ENCODE peak calls at places on chromosomes 5 and 9, in seven cellular contexts. E is lower leg skin, Q is brain microvascular endothelial cell, D is vagina, U is HFFc6, R is A549, J is body of pancreas. L is an unnamed sample.

GRCh38 chr9:68690088-68690487 is 15.0 kb upstream of the PIP5K1B start:
- DNase-seq in E (no peak), Q (no peak), D (no peak), U (no peak), R (no peak), J (peak), L (no peak)

GRCh38 chr9:127754761-127755557 is 19.9 kb upstream of the TOR2A start:
- DNase-seq in E (no peak), Q (no peak), D (no peak), U (no peak), R (no peak), J (no peak), L (peak)

GRCh38 chr9:16369427-16369826 is 501.0 kb downstream of the BNC2 start:
- DNase-seq in E (no peak), Q (no peak), D (peak), U (no peak), R (no peak), J (no peak), L (no peak)

GRCh38 chr5:7754997-7755596 is 95.8 kb downstream of the CFAP90 start:
- DNase-seq in E (no peak), Q (peak), D (no peak), U (peak), R (peak), J (peak), L (peak)

GRCh38 chr9:118782790-118783463 is 586.3 kb downstream of the BRINP1 start:
- DNase-seq in E (no peak), Q (no peak), D (no peak), U (no peak), R (no peak), J (no peak), L (no peak)

GRCh38 chr5:67511911-67512310 is 315.3 kb upstream of the CD180 start:
- DNase-seq in E (no peak), Q (no peak), D (no peak), U (no peak), R (no peak), J (no peak), L (no peak)

GRCh38 chr5:2499917-2500316 is 251.6 kb downstream of the IRX2 start:
- DNase-seq in E (no peak), Q (no peak), D (no peak), U (no peak), R (no peak), J (no peak), L (no peak)

GRCh38 chr9:12847591-12847990 is 72.8 kb downstream of the LURAP1L start:
- DNase-seq in E (no peak), Q (no peak), D (no peak), U (no peak), R (peak), J (no peak), L (no peak)

GRCh38 chr9:13941686-13942085 is 372.3 kb downstream of the NFIB start:
- DNase-seq in E (no peak), Q (peak), D (no peak), U (peak), R (no peak), J (no peak), L (no peak)

GRCh38 chr9:72383978-72384709 is 19.1 kb upstream of the ZFAND5 start:
- DNase-seq in E (no peak), Q (peak), D (no peak), U (peak), R (peak), J (no peak), L (no peak)

GRCh38 chr5:35248843-35249780 is 18.8 kb upstream of the PRLR start:
- DNase-seq in E (no peak), Q (no peak), D (no peak), U (no peak), R (no peak), J (no peak), L (no peak)

GRCh38 chr5:643811-644271 is 31.7 kb downstream of the CEP72 start:
- DNase-seq in E (no peak), Q (no peak), D (no peak), U (no peak), R (no peak), J (no peak), L (no peak)

GRCh38 chr9:117232991-117233390 is 181.9 kb downstream of the ASTN2 start:
- DNase-seq in E (no peak), Q (no peak), D (no peak), U (no peak), R (no peak), J (no peak), L (no peak)

DNA sequence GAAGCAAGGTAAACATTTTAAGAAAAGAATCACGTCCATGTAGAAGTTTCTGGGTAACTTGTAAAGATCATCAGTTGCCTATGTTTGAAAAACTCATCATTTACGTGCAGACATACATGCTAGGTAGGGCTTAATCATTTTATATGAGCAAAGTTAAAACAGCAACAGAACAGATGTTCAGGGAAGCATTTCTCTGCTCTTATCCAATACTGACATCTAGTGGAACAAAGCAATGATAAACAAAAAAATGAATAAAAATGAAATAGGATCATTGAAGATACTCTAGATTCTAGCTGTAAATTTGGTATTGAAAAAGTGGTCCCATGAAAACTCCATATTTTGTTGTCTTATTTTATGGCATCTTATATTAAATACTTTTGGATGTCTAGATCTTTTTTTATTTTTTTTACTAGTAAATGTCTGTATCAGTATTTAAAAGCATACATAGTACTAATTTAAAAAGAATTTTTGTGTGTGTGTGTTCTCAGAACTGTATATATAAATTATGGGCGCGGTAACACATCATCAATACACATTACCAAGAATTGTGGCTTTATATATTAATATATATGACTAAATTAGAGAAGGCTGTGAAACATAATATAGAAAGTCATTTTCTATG is 1050.2 kb downstream of the CDH12 start:
- DNase-seq in E (no peak), Q (no peak), D (no peak), U (peak), R (peak), J (no peak), L (no peak)
- TF ChIP-seq CTCF in E (no peak), Q (peak), D (peak), U (peak), R (peak), J (peak), L (peak)

GRCh38 chr9:137034709-137035506 is 3.0 kb upstream of the FUT7 start:
- DNase-seq in E (peak), Q (peak), D (no peak), U (peak), R (peak), J (peak), L (peak)

GRCh38 chr9:137037035-137037434 is 5.1 kb upstream of the FUT7 start:
- DNase-seq in E (no peak), Q (no peak), D (no peak), U (no peak), R (no peak), J (no peak), L (no peak)

GRCh38 chr9:137035937-137036336 is 4.0 kb upstream of the FUT7 start:
- DNase-seq in E (no peak), Q (no peak), D (no peak), U (no peak), R (no peak), J (no peak), L (no peak)

GRCh38 chr9:137034039-137034708 is 2.3 kb upstream of the FUT7 start:
- DNase-seq in E (no peak), Q (no peak), D (no peak), U (no peak), R (no peak), J (no peak), L (no peak)

DNA sequence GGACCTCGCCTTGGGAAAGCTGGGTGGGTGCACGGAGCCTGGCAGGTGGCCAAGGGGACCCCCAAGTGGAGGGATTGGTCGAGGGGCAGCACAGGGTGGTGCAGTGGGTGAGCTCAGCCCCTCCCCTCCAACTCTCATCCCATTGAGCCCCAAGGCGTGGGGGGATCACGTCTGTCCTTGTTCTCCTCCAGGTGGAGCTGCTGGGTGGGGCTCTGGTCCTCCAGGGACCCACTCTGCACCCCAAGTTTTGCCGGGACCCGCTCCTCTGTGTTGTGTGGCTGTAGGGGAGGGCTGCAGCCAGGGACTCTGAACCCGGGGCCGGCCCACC is 3.6 kb upstream of the FUT7 start:
- DNase-seq in E (no peak), Q (no peak), D (no peak), U (no peak), R (no peak), J (no peak), L (no peak)
- TF ChIP-seq CTCF in E (no peak), Q (no peak), D (no peak), U (peak), R (peak), J (no peak), L (no peak)

GRCh38 chr5:102974177-102974576 is 145.8 kb downstream of the GIN1 start:
- DNase-seq in E (no peak), Q (no peak), D (no peak), U (no peak), R (no peak), J (no peak), L (no peak)
- TF ChIP-seq CTCF in E (no peak), Q (no peak), D (no peak), U (no peak), R (no peak), J (no peak), L (no peak)

DNA sequence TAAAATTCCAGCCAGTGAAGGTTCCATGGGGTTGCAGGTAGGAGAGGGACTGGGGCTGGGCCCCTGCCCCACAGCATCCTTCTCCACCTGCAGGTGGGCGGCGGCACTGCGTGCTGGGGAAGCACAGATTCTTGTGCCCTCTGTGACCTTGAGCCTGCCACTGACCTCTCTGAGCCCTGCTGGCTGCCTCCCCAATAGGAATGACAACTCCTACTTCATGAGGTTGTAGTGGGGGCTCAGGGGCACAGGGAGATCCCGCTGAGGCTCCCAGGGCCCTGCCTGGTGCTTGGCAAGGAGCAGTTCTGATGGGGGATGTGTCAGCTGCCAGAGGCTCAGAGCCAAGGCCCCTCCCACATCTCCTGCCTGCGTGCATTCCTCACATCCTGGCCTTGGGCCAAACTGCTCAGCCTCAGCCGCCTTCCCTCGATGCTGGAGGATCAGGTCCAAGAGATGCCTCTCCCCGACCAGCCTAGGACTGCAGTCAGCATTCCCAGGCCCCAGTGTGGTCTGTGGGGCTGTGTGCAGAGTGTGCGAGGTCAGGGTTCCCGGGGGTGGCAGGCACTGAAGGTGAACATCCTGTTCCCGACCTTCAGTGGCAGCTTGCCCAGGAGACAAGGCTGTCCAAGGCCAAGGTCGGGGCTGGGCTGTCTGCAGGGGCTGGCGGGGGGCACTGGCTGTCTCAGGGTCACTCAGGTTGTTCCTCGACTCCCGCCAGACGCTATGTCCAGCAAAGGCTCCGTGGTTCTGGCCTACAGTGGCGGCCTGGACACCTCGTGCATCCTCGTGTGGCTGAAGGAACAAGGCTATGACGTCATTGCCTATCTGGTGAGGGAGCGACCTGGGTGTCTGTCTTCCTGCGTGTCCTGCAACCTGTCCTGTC is 7.0 kb downstream of the ASS1 start:
- DNase-seq in E (peak), Q (peak), D (no peak), U (peak), R (peak), J (peak), L (no peak)
- TF ChIP-seq CTCF in E (no peak), Q (peak), D (no peak), U (peak), R (peak), J (peak), L (peak)

GRCh38 chr5:138575194-138576015 is at the start of gene HSPA9:
- DNase-seq in E (peak), Q (peak), D (peak), U (peak), R (peak), J (peak), L (peak)
- TF ChIP-seq CTCF in E (no peak), Q (no peak), D (peak), U (no peak), R (no peak), J (no peak), L (no peak)

GRCh38 chr9:124132671-124133147 is 121.1 kb downstream of the LHX2 start:
- DNase-seq in E (peak), Q (no peak), D (no peak), U (no peak), R (no peak), J (no peak), L (no peak)

GRCh38 chr9:124135813-124136365 is 121.9 kb upstream of the NEK6 start:
- DNase-seq in E (peak), Q (no peak), D (no peak), U (no peak), R (no peak), J (no peak), L (no peak)

GRCh38 chr9:124134526-124134925 is 123.0 kb downstream of the LHX2 start:
- DNase-seq in E (peak), Q (no peak), D (no peak), U (no peak), R (no peak), J (no peak), L (no peak)

GRCh38 chr9:124130277-124131075 is 118.9 kb downstream of the LHX2 start:
- DNase-seq in E (no peak), Q (no peak), D (no peak), U (no peak), R (no peak), J (no peak), L (no peak)

GRCh38 chr9:124133752-124134151 is 122.2 kb downstream of the LHX2 start:
- DNase-seq in E (peak), Q (peak), D (no peak), U (no peak), R (peak), J (peak), L (no peak)
- TF ChIP-seq CTCF in E (no peak), Q (peak), D (no peak), U (peak), R (no peak), J (peak), L (no peak)